ENCODE peak calls at places on chromosomes 3 and 15, in nine cellular contexts. P is lung; B is NAMALWA; D is hypothalamus; A is mucosa of descending colon; Q is stimulated activated CD8-positive, alpha-beta memory T cell treated with anti-CD3 and anti-CD28 coated beads, Interleukin-15, amount 100 ng/mL, for 24 hours; G is lower lobe of right lung; H is T-helper 1 cell; X is EH. S is an unnamed sample.

GRCh38 chr3:183975981-183976662 is 41.6 kb downstream of the ABCC5 start:
- DNase-seq in H (no peak), Q (no peak), A (no peak), P (no peak), X (peak), G (no peak), B (no peak), D (no peak), S (peak)

GRCh38 chr15:62053439-62054085 is 6.7 kb downstream of the VPS13C start:
- DNase-seq in D (no peak), X (no peak), H (no peak), Q (no peak), A (no peak), P (no peak), B (no peak), G (no peak), S (no peak)

GRCh38 chr3:134328147-134328591 is 46.1 kb downstream of the AMOTL2 start:
- DNase-seq in P (no peak), X (peak), A (no peak), B (no peak), D (no peak), H (no peak), Q (no peak), G (no peak), S (peak)

GRCh38 chr15:27454281-27455060 is 483.5 kb downstream of the GABRG3 start:
- DNase-seq in G (no peak), H (no peak), A (no peak), D (no peak), Q (no peak), P (no peak), B (no peak), X (no peak), S (no peak)

GRCh38 chr3:28348286-28348636 is 260 bp upstream of the ZCWPW2 start:
- DNase-seq in P (no peak), D (no peak), G (no peak), X (no peak), A (no peak), Q (no peak), B (no peak), H (no peak), S (peak)

GRCh38 chr3:114855839-114856238 is 291.2 kb downstream of the ZBTB20 start:
- DNase-seq in G (no peak), P (no peak), A (no peak), Q (no peak), X (no peak), B (no peak), H (no peak), D (no peak), S (no peak)

GRCh38 chr3:73520931-73521461 is 103.7 kb downstream of the PDZRN3 start:
- DNase-seq in X (peak), H (no peak), P (no peak), D (no peak), A (peak), Q (no peak), G (no peak), B (no peak), S (no peak)

GRCh38 chr3:141379250-141379872 is 11.1 kb downstream of the ZBTB38 start:
- DNase-seq in D (no peak), A (no peak), G (no peak), X (no peak), P (no peak), B (no peak), Q (no peak), H (no peak), S (no peak)

GRCh38 chr15:27592036-27592725 is 506.9 kb downstream of the OCA2 start:
- DNase-seq in G (no peak), B (peak), P (no peak), Q (no peak), X (no peak), D (no peak), A (no peak), H (no peak), S (no peak)

GRCh38 chr15:52068004-52068403 is 44.6 kb downstream of the BCL2L10 start:
- DNase-seq in D (no peak), B (no peak), X (peak), A (no peak), P (no peak), G (no peak), H (no peak), Q (no peak), S (no peak)

GRCh38 chr15:57769266-57769665 is 62.8 kb downstream of the POLR2M start:
- DNase-seq in H (no peak), G (no peak), D (no peak), X (peak), Q (no peak), A (no peak), P (no peak), B (no peak), S (no peak)

GRCh38 chr15:44654858-44655257 is 8.6 kb downstream of the SPG11 start:
- DNase-seq in Q (no peak), P (no peak), A (no peak), D (no peak), X (peak), H (no peak), G (no peak), B (no peak), S (peak)

GRCh38 chr3:194298331-194299227 is 52.5 kb downstream of the CPN2 start:
- DNase-seq in A (no peak), D (no peak), X (no peak), P (no peak), G (no peak), H (no peak), B (no peak), Q (no peak), S (no peak)

GRCh38 chr3:171260899-171261298 is 199.3 kb downstream of the TNIK start:
- DNase-seq in X (no peak), A (no peak), B (no peak), Q (no peak), G (no peak), D (no peak), H (no peak), P (no peak), S (no peak)

GRCh38 chr3:159432721-159433300 is 555.8 kb upstream of the IL12A start:
- DNase-seq in D (no peak), Q (no peak), H (no peak), A (no peak), P (no peak), B (no peak), G (no peak), X (no peak), S (no peak)

GRCh38 chr3:77489216-77489615 is 449.3 kb downstream of the ROBO2 start:
- DNase-seq in P (no peak), G (no peak), X (no peak), B (no peak), H (no peak), D (no peak), A (no peak), Q (no peak), S (no peak)

GRCh38 chr3:78066287-78066686 is 1026.4 kb downstream of the ROBO2 start:
- DNase-seq in X (no peak), H (no peak), B (no peak), A (no peak), G (no peak), P (no peak), Q (no peak), D (no peak), S (no peak)

S was measured in MV-4-11.